ENCODE peak calls at places on chromosomes 13 and 19, in eight cellular contexts. K is GM23338, J is prostate gland, X is stomach, H is breast epithelium, R is H1, T is HCT116, I is vagina. L is an unnamed sample.

GRCh38 chr13:95033890-95034289 is 267.4 kb downstream of the ABCC4 start:
- DNase-seq in J (no peak), H (no peak), X (no peak), R (no peak), K (no peak), I (no peak), T (no peak), L (no peak)

GRCh38 chr13:93244918-93245280 is 18.3 kb downstream of the GPC6 start:
- DNase-seq in I (no peak), R (no peak), J (no peak), T (no peak), H (no peak), X (no peak), K (no peak), L (no peak)

GRCh38 chr13:110559429-110559943 is 2.0 kb downstream of the RAB20 start:
- DNase-seq in J (no peak), T (no peak), X (peak), K (no peak), I (no peak), R (no peak), H (peak), L (no peak)

GRCh38 chr13:40777166-40777956 is 6.4 kb upstream of the MRPS31 start:
- DNase-seq in K (peak), T (peak), J (peak), H (no peak), R (no peak), X (no peak), I (no peak), L (no peak)

GRCh38 chr19:49425922-49426592 is 869 bp downstream of the GFY start:
- DNase-seq in H (no peak), T (peak), K (peak), J (no peak), I (no peak), R (peak), X (no peak), L (no peak)

GRCh38 chr19:2170219-2170618 is 6.5 kb downstream of the DOT1L start:
- DNase-seq in K (no peak), H (no peak), T (no peak), X (no peak), J (no peak), I (no peak), R (no peak), L (no peak)

GRCh38 chr19:31220540-31220939 is 128.7 kb downstream of the TSHZ3 start:
- DNase-seq in T (no peak), J (no peak), X (no peak), R (no peak), K (peak), I (no peak), H (no peak), L (peak)

GRCh38 chr19:35332817-35333216 is 3.8 kb downstream of the CD22 start:
- DNase-seq in T (no peak), J (no peak), I (no peak), H (no peak), R (no peak), K (peak), X (no peak), L (no peak)

GRCh38 chr13:29703421-29703820 is 107.9 kb upstream of the SLC7A1 start:
- DNase-seq in K (no peak), I (no peak), H (no peak), T (no peak), R (no peak), X (no peak), J (no peak), L (no peak)

DNA sequence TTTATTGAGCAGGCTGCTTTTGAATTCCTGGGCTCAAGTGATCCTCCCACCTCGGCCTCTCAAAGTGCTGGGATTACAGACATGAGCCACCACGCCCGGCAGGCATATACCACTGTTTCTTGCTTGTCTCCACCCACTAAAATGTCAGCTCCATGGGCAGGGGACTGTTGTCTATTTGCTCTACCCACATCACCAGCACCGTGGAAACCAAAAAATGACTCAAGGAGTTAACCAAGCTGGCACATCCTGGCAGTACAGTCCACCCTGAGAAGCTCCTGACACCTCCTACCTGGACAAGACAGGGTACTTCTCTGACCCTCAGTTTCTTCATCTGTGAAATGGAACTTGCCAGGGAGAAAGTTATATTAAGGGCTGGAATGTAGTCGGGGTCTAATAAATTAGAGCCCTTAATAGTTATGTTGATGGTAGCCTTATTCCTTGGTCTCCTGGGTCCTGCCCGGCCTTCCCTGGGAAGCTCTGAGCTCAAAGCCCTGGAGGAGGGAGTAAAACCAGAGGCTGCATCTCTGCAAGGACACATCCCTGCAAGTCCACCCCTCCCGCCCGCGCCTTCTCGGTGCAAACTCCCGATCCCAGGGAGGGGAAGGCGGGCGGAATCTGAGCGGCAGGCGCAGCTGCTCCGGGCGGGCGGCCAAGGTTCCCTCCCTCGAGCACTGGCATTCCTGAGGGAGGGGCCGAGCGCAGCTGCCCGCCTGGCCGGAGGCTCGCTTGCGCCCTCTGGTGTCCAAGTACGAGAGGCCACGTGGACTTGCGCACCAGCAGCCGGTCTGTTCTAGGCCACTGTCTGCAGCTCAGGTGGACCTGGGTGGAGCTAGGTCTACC is 14.1 kb downstream of the RDH8 start:
- DNase-seq in K (peak), H (peak), X (peak), J (peak), I (peak), R (peak), T (peak), L (peak)
- TF ChIP-seq POLR2AphosphoS5 in K (no peak), H (peak), X (peak), J (peak), I (peak), R (no peak), T (peak), L (no peak)

GRCh38 chr19:13764101-13764807 is at the start of gene MRI1:
- DNase-seq in K (peak), I (no peak), J (peak), R (peak), T (no peak), X (peak), H (peak), L (peak)

GRCh38 chr19:13758795-13759194 is 5.5 kb upstream of the MRI1 start:
- DNase-seq in J (no peak), X (no peak), H (no peak), K (no peak), T (no peak), I (no peak), R (no peak), L (no peak)

GRCh38 chr19:13763300-13763699 is 1.0 kb upstream of the MRI1 start:
- DNase-seq in T (no peak), X (no peak), H (no peak), R (no peak), K (no peak), J (no peak), I (no peak), L (no peak)

GRCh38 chr19:13762635-13763235 is 1.6 kb upstream of the MRI1 start:
- DNase-seq in R (peak), X (no peak), T (no peak), H (no peak), J (no peak), I (no peak), K (no peak), L (no peak)

GRCh38 chr19:13761423-13761822 is 2.9 kb upstream of the MRI1 start:
- DNase-seq in R (no peak), H (no peak), J (no peak), I (no peak), T (no peak), K (no peak), X (no peak), L (no peak)
- TF ChIP-seq CTCF in R (no peak), H (peak), J (no peak), I (no peak), T (peak), K (peak), X (no peak), L (no peak)

GRCh38 chr19:11125994-11126685 is 29.4 kb downstream of the SPC24 start:
- DNase-seq in T (peak), K (peak), H (peak), I (no peak), X (peak), R (peak), J (peak), L (peak)
- TF ChIP-seq POLR2AphosphoS5 in T (no peak), K (no peak), H (peak), I (peak), X (peak), R (no peak), J (peak), L (no peak)

DNA sequence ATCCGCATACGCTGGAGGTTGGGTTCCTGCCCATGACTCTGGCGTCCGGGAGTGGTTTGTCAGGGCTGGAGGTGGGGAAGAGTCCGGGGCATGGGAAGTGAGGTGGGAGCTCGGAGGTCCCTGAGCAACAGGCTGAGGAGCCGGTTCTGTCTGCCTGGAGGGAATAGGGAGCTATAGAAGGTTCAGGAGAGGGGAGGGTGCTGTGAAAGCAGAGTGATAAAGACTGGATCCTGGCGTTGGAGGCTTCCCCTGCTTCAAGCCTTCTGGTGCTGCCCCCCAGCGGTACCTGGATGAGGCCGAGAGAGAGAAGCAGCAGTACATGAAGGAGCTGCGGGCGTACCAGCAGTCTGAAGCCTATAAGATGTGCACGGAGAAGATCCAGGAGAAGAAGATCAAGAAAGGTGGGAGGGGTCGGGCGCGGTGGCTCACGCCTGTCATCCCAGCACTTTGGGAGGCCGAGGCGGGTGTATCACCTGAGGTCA is 2.6 kb downstream of the HMG20B start:
- DNase-seq in K (peak), J (no peak), I (no peak), X (peak), R (peak), T (no peak), H (no peak), L (peak)
- TF ChIP-seq CTCF in K (peak), J (no peak), I (no peak), X (no peak), R (peak), T (peak), H (no peak), L (peak)

GRCh38 chr19:17079710-17080440 is 4.3 kb downstream of the MYO9B start:
- DNase-seq in T (peak), I (peak), R (no peak), K (no peak), J (peak), X (peak), H (peak), L (no peak)
- TF ChIP-seq POLR2AphosphoS5 in T (no peak), I (peak), R (no peak), K (no peak), J (no peak), X (peak), H (no peak), L (no peak)

DNA sequence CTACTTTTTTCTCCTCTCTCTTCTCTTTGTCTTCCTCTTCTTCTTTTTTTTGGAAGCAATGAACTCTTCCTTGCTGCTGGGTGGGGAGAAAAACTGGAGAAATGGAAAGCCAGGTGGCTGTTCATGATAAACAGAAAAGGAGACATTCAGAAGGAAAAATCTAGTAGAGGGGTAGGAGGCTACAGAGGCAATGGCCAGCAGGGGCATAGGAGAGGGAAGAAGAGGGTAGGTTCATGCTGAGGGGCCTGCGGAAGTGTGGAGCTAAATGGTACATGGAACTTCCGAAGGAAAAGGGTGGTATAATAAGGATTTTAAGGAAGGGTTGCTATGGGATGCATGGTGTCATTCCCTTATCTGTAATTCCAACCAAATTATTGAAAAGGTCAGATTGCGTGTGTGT is 17.5 kb upstream of the HS6ST3 start:
- DNase-seq in K (peak), R (no peak), X (no peak), I (no peak), J (no peak), H (no peak), T (no peak), L (no peak)
- TF ChIP-seq CTCF in K (peak), R (peak), X (no peak), I (no peak), J (no peak), H (no peak), T (peak), L (no peak)

DNA sequence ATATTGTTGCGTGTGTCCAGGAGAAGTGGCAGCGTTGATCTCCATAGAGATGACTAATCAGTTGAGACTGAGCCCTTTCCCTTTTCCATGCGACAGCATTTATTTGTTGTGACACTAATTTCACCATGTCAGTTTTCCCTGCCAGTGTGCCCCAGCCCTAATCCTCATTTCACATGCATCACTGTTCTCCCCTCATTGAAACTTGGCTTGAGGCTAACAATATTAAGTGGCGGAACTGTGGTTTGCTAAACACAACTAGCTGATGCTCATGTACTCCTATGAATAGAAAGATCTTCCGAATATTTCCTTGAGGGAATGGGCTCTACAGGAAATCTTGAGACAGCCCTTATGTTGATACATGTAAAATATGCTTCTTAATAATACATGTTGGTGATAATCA is 258.6 kb downstream of the ATP8A2 start:
- DNase-seq in X (no peak), H (no peak), K (no peak), J (no peak), R (no peak), T (no peak), I (no peak), L (no peak)
- TF ChIP-seq POLR2AphosphoS5 in X (no peak), H (no peak), K (no peak), J (no peak), R (no peak), T (no peak), I (no peak), L (no peak)

GRCh38 chr19:12638611-12639182 is 27.8 kb downstream of the MAN2B1 start:
- DNase-seq in H (no peak), R (no peak), T (no peak), X (no peak), J (no peak), I (no peak), K (no peak), L (no peak)
- TF ChIP-seq CTCF in H (no peak), R (no peak), T (no peak), X (no peak), J (no peak), I (no peak), K (no peak), L (no peak)